ENCODE peak calls at places on chromosomes 11 and 22, in six cellular contexts. D, O, F, T, E and N are unnamed samples.

GRCh38 chr11:61870429-61871039 is 20.8 kb downstream of the FADS3 start:
- DNase-seq in D (no peak), O (no peak), F (no peak), T (no peak), E (no peak), N (no peak)

GRCh38 chr11:28569099-28569498 is 460.9 kb downstream of the METTL15 start:
- DNase-seq in D (no peak), O (no peak), F (no peak), T (no peak), E (no peak), N (no peak)

GRCh38 chr11:112958670-112959069 is 2.5 kb upstream of the NCAM1 start:
- DNase-seq in D (no peak), O (peak; percentile 52), F (no peak), T (no peak), E (peak; percentile 17), N (no peak)

GRCh38 chr11:83449338-83449913 is 163.3 kb upstream of the CCDC90B start:
- DNase-seq in D (no peak), O (no peak), F (no peak), T (no peak), E (no peak), N (no peak)

GRCh38 chr22:24402460-24403192 is 24.8 kb upstream of the ADORA2A start:
- DNase-seq in D (no peak), O (peak; percentile 88), F (peak; percentile 75), T (peak; percentile 88), E (peak; percentile 90), N (peak; percentile 54)

GRCh38 chr11:72662036-72662435 is 12.2 kb downstream of the PDE2A start:
- DNase-seq in D (no peak), O (no peak), F (no peak), T (no peak), E (no peak), N (no peak)

GRCh38 chr11:9347100-9347499 is 32.7 kb upstream of the TMEM41B start:
- DNase-seq in D (no peak), O (no peak), F (no peak), T (no peak), E (no peak), N (no peak)

GRCh38 chr11:93579187-93579773 is 36.1 kb upstream of the SMCO4 start:
- DNase-seq in D (no peak), O (no peak), F (no peak), T (no peak), E (no peak), N (no peak)

GRCh38 chr11:125179895-125180294 is 15.3 kb downstream of the PKNOX2 start:
- DNase-seq in D (no peak), O (no peak), F (no peak), T (no peak), E (no peak), N (no peak)

GRCh38 chr11:48101044-48101733 is 115.4 kb upstream of the OR4B1 start:
- DNase-seq in D (no peak), O (no peak), F (no peak), T (no peak), E (no peak), N (no peak)

GRCh38 chr11:10612217-10612862 is 43.9 kb upstream of the LYVE1 start:
- DNase-seq in D (no peak), O (no peak), F (no peak), T (no peak), E (no peak), N (no peak)

GRCh38 chr11:10638285-10638684 is 55.3 kb downstream of the IRAG1 start:
- DNase-seq in D (no peak), O (no peak), F (no peak), T (peak; percentile 30), E (no peak), N (no peak)

GRCh38 chr11:88171982-88172381 is 3.3 kb downstream of the RAB38 start:
- DNase-seq in D (no peak), O (peak; percentile 81), F (no peak), T (no peak), E (no peak), N (no peak)

GRCh38 chr22:29580200-29580810 is 608 bp downstream of the NIPSNAP1 start:
- DNase-seq in D (peak; percentile 21), O (no peak), F (no peak), T (no peak), E (no peak), N (peak; percentile 70)

GRCh38 chr11:96760815-96761214 is 371.0 kb downstream of the JRKL start:
- DNase-seq in D (no peak), O (no peak), F (no peak), T (no peak), E (no peak), N (no peak)

GRCh38 chr11:9304178-9304577 is 10.2 kb downstream of the TMEM41B start:
- DNase-seq in D (no peak), O (no peak), F (no peak), T (no peak), E (no peak), N (no peak)

GRCh38 chr11:12888525-12889158 is 120.5 kb upstream of the RASSF10 start:
- DNase-seq in D (peak; percentile 73), O (peak; percentile 85), F (peak; percentile 56), T (peak; percentile 94), E (peak; percentile 72), N (peak; percentile 73)
- TF ChIP-seq CTCF in D (peak; percentile 88), O (peak; percentile 55), F (peak; percentile 82), T (peak; percentile 86), E (peak; percentile 75), N (peak; percentile 83)

DNA sequence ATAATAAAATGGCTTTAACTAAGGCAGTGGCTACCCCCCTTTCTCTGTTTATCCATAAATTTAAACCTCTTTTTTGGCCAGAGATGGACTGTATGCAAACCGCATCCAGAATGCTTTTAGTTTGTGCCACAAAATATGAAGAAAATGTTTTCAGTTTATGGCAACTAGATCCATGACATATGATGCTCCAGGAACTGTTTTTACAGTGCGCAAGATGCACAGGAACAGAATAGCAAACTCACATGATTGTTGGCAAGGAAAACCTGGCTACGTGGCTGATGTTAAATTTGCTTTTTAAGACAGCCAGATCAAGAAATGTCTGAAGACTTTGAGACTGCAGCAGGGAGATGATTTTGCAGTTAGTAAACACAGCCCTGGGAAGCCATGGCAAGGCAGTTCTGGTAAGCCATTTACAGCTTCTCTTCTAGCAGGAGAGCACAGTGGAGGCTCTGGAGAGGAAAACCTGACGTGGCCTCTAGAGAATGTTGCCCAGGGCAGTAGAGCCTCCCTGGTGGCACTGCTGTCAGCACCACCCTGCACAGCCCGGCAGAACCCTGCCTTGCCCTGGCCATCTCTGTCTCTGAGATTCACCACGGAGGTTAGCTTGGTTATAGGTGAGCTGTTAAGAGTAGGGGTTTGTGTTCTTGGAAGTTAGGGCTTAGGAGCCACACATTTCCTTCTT is 69.8 kb upstream of the TNRC6B start:
- DNase-seq in D (peak; percentile 9), O (peak; percentile 36), F (peak; percentile 36), T (no peak), E (peak; percentile 16), N (no peak)
- TF ChIP-seq CTCF in D (no peak), O (no peak), F (peak; percentile 9), T (no peak), E (no peak), N (no peak)

GRCh38 chr11:69943066-69943465 is 123.8 kb upstream of the FGF3 start:
- DNase-seq in D (no peak), O (peak; percentile 31), F (no peak), T (no peak), E (no peak), N (no peak)
- TF ChIP-seq CTCF in D (no peak), O (peak; percentile 18), F (peak; percentile 37), T (no peak), E (peak; percentile 44), N (no peak)

GRCh38 chr11:8192896-8193209 is 24.0 kb upstream of the RIC3 start:
- DNase-seq in D (no peak), O (no peak), F (no peak), T (no peak), E (no peak), N (no peak)
- TF ChIP-seq CTCF in D (no peak), O (no peak), F (no peak), T (no peak), E (no peak), N (no peak)

GRCh38 chr11:6920702-6921101 is at the start of gene OR2D3:
- DNase-seq in D (no peak), O (no peak), F (no peak), T (no peak), E (no peak), N (no peak)

GRCh38 chr11:6925007-6925577 is 1.1 kb upstream of the ZNF215 start:
- DNase-seq in D (no peak), O (no peak), F (no peak), T (no peak), E (no peak), N (no peak)

GRCh38 chr11:6919698-6920097 is 1.1 kb upstream of the OR2D3 start:
- DNase-seq in D (no peak), O (no peak), F (no peak), T (no peak), E (no peak), N (no peak)
- TF ChIP-seq CTCF in D (no peak), O (no peak), F (no peak), T (no peak), E (no peak), N (no peak)

DNA sequence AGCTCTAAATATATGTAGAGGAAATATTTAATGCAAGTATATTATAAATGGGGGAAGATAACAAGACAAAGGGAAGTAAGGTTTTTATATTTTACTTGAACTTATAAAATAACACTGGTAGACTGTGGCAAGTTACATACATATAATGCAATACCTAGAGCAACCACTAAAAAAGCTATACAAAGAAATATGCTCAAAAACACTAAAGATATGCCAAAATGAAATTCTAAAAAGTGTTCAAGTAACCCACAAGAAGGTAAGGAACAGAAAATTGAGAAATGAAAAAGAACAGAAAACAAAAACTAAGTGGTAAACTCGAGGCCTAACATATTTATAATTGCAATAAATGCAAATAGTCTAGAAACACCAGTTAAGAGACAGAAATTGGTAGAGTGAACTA is 32.5 kb downstream of the BTG4 start:
- DNase-seq in D (no peak), O (no peak), F (no peak), T (no peak), E (no peak), N (no peak)
- TF ChIP-seq CTCF in D (no peak), O (no peak), F (no peak), T (no peak), E (no peak), N (no peak)

DNA sequence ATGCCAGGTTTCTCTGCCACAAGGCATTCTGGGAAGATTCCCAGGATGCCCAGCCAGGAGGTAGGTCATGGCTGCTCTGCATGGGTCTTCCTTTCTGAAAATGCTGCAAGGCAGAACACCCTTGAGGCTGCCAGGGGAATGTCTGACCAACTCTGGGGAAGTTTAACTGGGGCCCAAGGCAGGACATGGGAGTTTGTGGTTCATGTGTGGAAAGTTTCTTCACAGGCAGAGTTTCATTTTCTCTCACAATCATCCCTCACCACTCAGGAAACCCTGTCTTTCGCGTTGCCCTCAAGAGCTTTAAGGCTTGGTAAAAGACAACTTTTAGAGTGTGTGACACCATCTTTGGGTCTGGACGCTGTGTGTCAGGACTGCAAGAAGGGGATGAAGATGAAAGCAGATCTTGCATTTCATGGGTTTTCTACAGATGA is 133.4 kb downstream of the CD44 start:
- DNase-seq in D (no peak), O (no peak), F (no peak), T (no peak), E (no peak), N (peak; percentile 56)
- TF ChIP-seq CTCF in D (no peak), O (no peak), F (no peak), T (no peak), E (no peak), N (no peak)

GRCh38 chr11:18145025-18145424 is 12.7 kb downstream of the MRGPRX3 start:
- DNase-seq in D (no peak), O (no peak), F (no peak), T (no peak), E (no peak), N (no peak)
- TF ChIP-seq CTCF in D (peak; percentile 60), O (no peak), F (no peak), T (no peak), E (peak; percentile 5), N (peak; percentile 10)